ENCODE peak calls at places on chromosomes 7 and 10, in ten cellular contexts. H, L, P, D, M, A, W, G, S and U are unnamed samples.

GRCh38 chr10:116470768-116471415 is 43.2 kb downstream of the PNLIPRP3 start:
- DNase-seq in M (no peak), H (no peak), D (no peak), W (peak), G (peak), P (no peak), S (no peak), A (peak), L (peak), U (no peak)

GRCh38 chr7:41709621-41710020 is 6.7 kb upstream of the INHBA start:
- DNase-seq in M (no peak), L (no peak), D (no peak), S (no peak), P (no peak), A (peak), H (peak), W (peak), G (no peak), U (peak)

GRCh38 chr7:5702876-5703571 is 78.4 kb downstream of the RNF216 start:
- DNase-seq in D (peak), L (no peak), G (no peak), S (peak), A (peak), M (no peak), W (peak), P (no peak), H (no peak), U (no peak)

GRCh38 chr10:94183666-94184264 is 179.0 kb downstream of the NOC3L start:
- DNase-seq in H (peak), L (no peak), D (no peak), W (peak), A (peak), G (no peak), S (no peak), M (peak), P (no peak), U (peak)

GRCh38 chr7:33862946-33863814 is 42.2 kb upstream of the BMPER start:
- DNase-seq in P (no peak), H (no peak), A (no peak), S (peak), M (no peak), L (no peak), D (no peak), G (no peak), W (peak), U (no peak)

GRCh38 chr7:124171068-124171467 is 138.2 kb upstream of the TMEM229A start:
- DNase-seq in L (no peak), A (peak), H (no peak), D (no peak), M (peak), W (no peak), S (peak), P (no peak), G (peak), U (no peak)

GRCh38 chr10:13759167-13759566 is 172.4 kb downstream of the PRPF18 start:
- DNase-seq in G (no peak), M (no peak), L (no peak), W (no peak), H (no peak), D (no peak), A (no peak), S (no peak), P (no peak), U (no peak)

GRCh38 chr7:45196374-45196773 is 38.8 kb downstream of the RAMP3 start:
- DNase-seq in M (peak), D (no peak), P (no peak), L (no peak), H (no peak), S (no peak), W (no peak), A (no peak), G (no peak), U (no peak)

GRCh38 chr10:94858022-94858421 is 80.4 kb upstream of the CYP2C9 start:
- DNase-seq in A (no peak), S (no peak), P (no peak), W (no peak), L (no peak), M (peak), H (no peak), G (peak), D (no peak), U (no peak)

GRCh38 chr10:20277820-20278219 is 461.6 kb downstream of the PLXDC2 start:
- DNase-seq in G (no peak), W (no peak), P (no peak), L (no peak), D (no peak), M (no peak), H (no peak), A (no peak), S (no peak), U (no peak)

GRCh38 chr7:130228840-130229239 is 21.2 kb downstream of the SSMEM1 start:
- DNase-seq in W (no peak), D (no peak), M (no peak), S (no peak), G (no peak), H (no peak), L (no peak), P (no peak), A (no peak), U (no peak)

GRCh38 chr7:12025246-12025645 is 185.8 kb upstream of the TMEM106B start:
- DNase-seq in S (no peak), P (no peak), G (no peak), W (peak), L (no peak), H (no peak), M (no peak), A (no peak), D (no peak), U (no peak)

GRCh38 chr10:49523301-49523700 is 15.6 kb downstream of the ERCC6 start:
- DNase-seq in S (no peak), G (no peak), M (no peak), W (no peak), D (no peak), L (no peak), A (no peak), P (no peak), H (no peak), U (no peak)

GRCh38 chr7:44388089-44388970 is 62.9 kb upstream of the CAMK2B start:
- DNase-seq in L (no peak), A (no peak), S (no peak), H (no peak), P (no peak), W (no peak), M (no peak), G (no peak), D (no peak), U (no peak)

GRCh38 chr10:125982256-125982948 is 86.0 kb downstream of the FANK1 start:
- DNase-seq in M (peak), W (peak), A (peak), P (no peak), D (no peak), S (peak), H (peak), L (no peak), G (peak), U (peak)

GRCh38 chr10:36676321-36677169 is 448.9 kb upstream of the ANKRD30A start:
- DNase-seq in S (no peak), A (peak), H (no peak), D (no peak), P (no peak), G (no peak), L (no peak), W (peak), M (no peak), U (peak)

GRCh38 chr10:89773081-89773480 is 71.7 kb downstream of the KIF20B start:
- DNase-seq in S (no peak), H (no peak), W (peak), G (no peak), L (no peak), A (no peak), P (no peak), M (no peak), D (no peak), U (no peak)

GRCh38 chr7:89029864-89030263 is 234.3 kb upstream of the TEX47 start:
- DNase-seq in L (no peak), M (no peak), G (no peak), S (no peak), P (no peak), W (no peak), H (no peak), A (peak), D (no peak), U (no peak)

GRCh38 chr10:30415613-30416012 is 18.4 kb upstream of the MAP3K8 start:
- DNase-seq in D (no peak), W (no peak), M (peak), S (no peak), A (no peak), H (no peak), L (no peak), P (no peak), G (no peak), U (no peak)

GRCh38 chr7:130350945-130351663 is 6.5 kb downstream of the CPA5 start:
- DNase-seq in W (no peak), M (peak), L (no peak), A (no peak), G (no peak), P (no peak), S (peak), D (no peak), H (peak), U (no peak)

GRCh38 chr10:73859441-73860049 is 14.8 kb downstream of the CAMK2G start:
- DNase-seq in S (no peak), P (no peak), M (peak), W (peak), A (peak), G (no peak), D (peak), L (no peak), H (peak), U (no peak)

GRCh38 chr7:88432321-88432720 is 125.6 kb upstream of the STEAP4 start:
- DNase-seq in D (no peak), M (no peak), W (no peak), P (no peak), A (no peak), S (no peak), G (no peak), H (no peak), L (no peak), U (no peak)

GRCh38 chr10:523925-524324 is 165.5 kb downstream of the DIP2C start:
- DNase-seq in S (no peak), M (no peak), W (no peak), G (no peak), H (no peak), A (no peak), P (no peak), D (peak), L (no peak), U (no peak)

GRCh38 chr10:75870039-75870645 is 438.7 kb downstream of the LRMDA start:
- DNase-seq in A (no peak), P (no peak), W (peak), D (no peak), S (no peak), G (no peak), H (peak), M (no peak), L (no peak), U (no peak)

GRCh38 chr10:132539894-132540293 is 2.3 kb downstream of the INPP5A start:
- DNase-seq in H (peak), M (no peak), A (peak), L (no peak), D (peak), P (no peak), S (no peak), G (no peak), W (peak), U (peak)

GRCh38 chr10:129372168-129372567 is 94.9 kb upstream of the MGMT start:
- DNase-seq in G (no peak), L (no peak), S (no peak), M (no peak), W (no peak), H (no peak), D (no peak), A (no peak), P (no peak), U (no peak)

GRCh38 chr7:39749177-39749576 is 125.8 kb downstream of the RALA start:
- DNase-seq in M (no peak), G (no peak), D (no peak), H (peak), P (no peak), W (peak), L (no peak), S (no peak), A (peak), U (no peak)

GRCh38 chr7:157397036-157397720 is 60.4 kb downstream of the DNAJB6 start:
- DNase-seq in G (no peak), A (no peak), M (no peak), H (no peak), P (no peak), W (no peak), S (no peak), D (peak), L (no peak), U (no peak)

GRCh38 chr7:106840342-106840741 is 24.7 kb upstream of the PIK3CG start:
- DNase-seq in P (no peak), D (no peak), A (peak), G (no peak), S (no peak), H (peak), W (peak), M (no peak), L (no peak), U (peak)

GRCh38 chr7:37815969-37816371 is 32.4 kb upstream of the NME8 start:
- DNase-seq in P (no peak), H (no peak), L (no peak), W (no peak), G (peak), A (no peak), M (peak), S (no peak), D (no peak), U (no peak)

GRCh38 chr7:129258649-129259389 is 34.0 kb downstream of the AHCYL2 start:
- DNase-seq in P (no peak), D (no peak), M (no peak), W (no peak), S (no peak), L (no peak), H (peak), G (no peak), A (no peak), U (no peak)

GRCh38 chr7:77529279-77529678 is 7.8 kb upstream of the PTPN12 start:
- DNase-seq in W (no peak), H (no peak), D (no peak), M (no peak), L (no peak), P (no peak), S (no peak), A (no peak), G (no peak), U (no peak)

GRCh38 chr10:128087884-128088695 is 38.1 kb downstream of the MKI67 start:
- DNase-seq in H (no peak), S (no peak), P (no peak), A (no peak), W (no peak), G (no peak), D (no peak), L (no peak), M (no peak), U (no peak)

GRCh38 chr10:48981310-48981907 is 41.8 kb upstream of the LRRC18 start:
- DNase-seq in L (peak), G (peak), M (peak), W (peak), H (peak), A (peak), P (peak), D (no peak), S (peak), U (no peak)

GRCh38 chr10:102233997-102234396 is 7.3 kb downstream of the PITX3 start:
- DNase-seq in W (no peak), L (no peak), H (no peak), S (no peak), M (no peak), P (no peak), D (no peak), A (no peak), G (no peak), U (no peak)

GRCh38 chr7:154912921-154913644 is 89.8 kb downstream of the PAXIP1 start:
- DNase-seq in L (no peak), H (no peak), W (peak), S (no peak), M (no peak), D (no peak), P (no peak), A (no peak), G (no peak), U (no peak)

GRCh38 chr10:113982745-113983144 is 60.9 kb upstream of the ADRB1 start:
- DNase-seq in H (no peak), W (no peak), D (no peak), L (no peak), S (no peak), G (peak), P (peak), A (no peak), M (peak), U (no peak)

DNA sequence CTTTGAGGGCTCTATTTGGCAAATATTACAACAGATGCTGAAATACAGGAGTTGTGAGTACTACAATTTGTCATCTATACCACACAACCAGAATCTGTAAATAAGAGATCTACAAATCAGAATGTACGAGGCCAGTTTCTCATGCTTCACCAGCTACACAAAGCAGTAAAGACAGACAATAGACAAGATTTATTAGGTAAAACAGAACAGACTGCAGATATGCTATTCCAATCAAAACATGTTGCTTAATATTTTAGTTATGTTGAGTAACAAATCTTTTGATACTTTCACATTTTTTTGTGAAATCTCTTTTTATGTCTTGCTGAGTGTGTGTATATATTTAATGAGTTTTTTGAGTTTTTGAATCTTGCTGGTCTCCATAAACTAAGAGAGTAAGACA is 109.1 kb downstream of the CHCHD3 start:
- DNase-seq in L (no peak), A (no peak), D (no peak), P (no peak), H (no peak), G (no peak), M (no peak), W (no peak), S (no peak), U (peak)
- H3K4me3 ChIP-seq in L (no peak), A (no peak), D (no peak), P (no peak), H (no peak), G (no peak), M (no peak), W (no peak), S (no peak), U (no peak)

GRCh38 chr10:11189581-11190376 is 172.1 kb downstream of the CELF2 start:
- DNase-seq in G (no peak), L (no peak), M (no peak), H (no peak), W (no peak), P (no peak), S (no peak), A (no peak), D (no peak), U (no peak)
- H3K4me3 ChIP-seq in G (no peak), L (no peak), M (no peak), H (no peak), W (no peak), P (no peak), S (no peak), A (no peak), D (no peak), U (no peak)

DNA sequence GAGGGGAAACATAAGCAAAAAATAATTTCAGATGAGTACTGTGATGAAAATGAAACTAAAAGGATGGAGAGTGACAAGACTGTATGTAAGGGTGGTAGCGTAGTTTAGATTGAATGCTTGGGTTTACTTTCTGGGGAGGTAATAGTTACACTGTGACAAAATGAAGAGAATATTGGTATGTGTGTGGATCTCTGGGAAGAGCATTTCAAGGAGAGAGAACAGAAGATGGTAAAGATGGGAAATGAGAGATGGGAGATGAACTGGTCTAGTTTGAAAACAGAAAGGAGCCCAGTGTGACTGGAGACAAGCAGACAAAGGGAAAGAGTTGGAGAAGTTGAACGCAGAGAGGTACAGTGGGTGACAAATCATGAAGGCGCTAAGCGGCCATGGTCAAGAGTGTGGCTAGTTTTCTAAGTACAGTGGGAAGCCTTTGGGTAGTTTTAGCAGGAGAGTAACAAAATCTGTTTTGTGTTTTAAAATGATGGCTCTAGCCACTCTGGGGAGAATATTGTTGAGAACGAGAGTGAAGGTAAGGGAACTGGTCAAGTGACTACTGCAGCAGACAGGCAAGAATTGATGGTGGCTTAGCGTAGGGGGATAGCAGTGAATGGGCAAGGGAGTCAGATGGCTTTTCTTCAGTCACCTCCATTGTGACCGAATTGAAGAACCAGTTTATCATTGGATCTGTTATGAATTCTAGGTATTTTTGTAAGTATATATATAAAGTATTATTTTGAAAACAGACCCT is 22.6 kb downstream of the PALS2 start:
- DNase-seq in H (no peak), M (peak), G (no peak), W (no peak), P (no peak), D (no peak), A (no peak), S (no peak), L (no peak), U (no peak)
- H3K4me3 ChIP-seq in H (no peak), M (peak), G (no peak), W (no peak), P (no peak), D (no peak), A (no peak), S (no peak), L (no peak), U (no peak)

DNA sequence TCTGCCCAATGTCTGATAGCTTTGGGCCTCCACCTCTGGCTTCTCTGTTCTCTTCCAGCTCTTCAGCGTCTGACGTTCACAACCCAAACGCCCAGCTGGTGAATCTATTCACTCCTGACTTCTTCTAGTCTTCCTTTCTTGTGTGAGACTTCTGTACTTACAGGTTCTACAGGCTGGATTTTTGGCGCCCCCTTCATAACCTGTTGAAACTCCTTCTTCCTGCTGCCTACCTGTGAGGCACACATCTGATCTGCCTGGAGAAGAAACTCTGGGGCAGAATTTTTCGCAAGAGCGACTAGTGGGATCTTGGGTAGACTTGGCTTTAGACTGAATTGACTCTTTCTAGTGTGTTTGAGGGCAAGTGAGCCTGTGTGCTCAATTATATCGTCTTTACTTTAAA is 249.3 kb downstream of the REEP3 start:
- DNase-seq in M (no peak), L (no peak), G (no peak), P (no peak), S (no peak), H (no peak), D (no peak), W (no peak), A (no peak), U (no peak)
- H3K4me3 ChIP-seq in M (no peak), L (no peak), G (no peak), P (no peak), S (no peak), H (no peak), D (no peak), W (no peak), A (no peak), U (no peak)